ENCODE peak calls at places on chromosomes 11 and 22, in four cellular contexts. P, F, Y and K are unnamed samples.

GRCh38 chr11:46906596-46906995 is 11.8 kb downstream of the LRP4 start:
- DNase-seq in F (no peak), P (no peak), Y (no peak), K (no peak)

GRCh38 chr11:57477507-57478189 is 17.3 kb downstream of the RTN4RL2 start:
- DNase-seq in F (no peak), Y (peak), P (no peak), K (no peak)

GRCh38 chr11:62889484-62890437 is 9.1 kb downstream of the SLC3A2 start:
- DNase-seq in Y (peak), P (no peak), F (no peak), K (peak)

GRCh38 chr22:49979587-49980264 is 19.2 kb downstream of the PIM3 start:
- DNase-seq in Y (peak), F (no peak), P (no peak), K (peak)

GRCh38 chr11:124276081-124276480 is 19.9 kb downstream of the OR8G5 start:
- DNase-seq in Y (no peak), P (no peak), F (no peak), K (no peak)

GRCh38 chr11:111456086-111456858 is 55.9 kb downstream of the BTG4 start:
- DNase-seq in F (no peak), P (no peak), Y (no peak), K (no peak)

GRCh38 chr11:118988280-118988679 is 9.7 kb upstream of the CENATAC start:
- DNase-seq in P (no peak), F (no peak), Y (no peak), K (no peak)

GRCh38 chr11:3091846-3092602 is 34.8 kb upstream of the CARS1 start:
- DNase-seq in P (peak), Y (peak), F (peak), K (peak)

DNA sequence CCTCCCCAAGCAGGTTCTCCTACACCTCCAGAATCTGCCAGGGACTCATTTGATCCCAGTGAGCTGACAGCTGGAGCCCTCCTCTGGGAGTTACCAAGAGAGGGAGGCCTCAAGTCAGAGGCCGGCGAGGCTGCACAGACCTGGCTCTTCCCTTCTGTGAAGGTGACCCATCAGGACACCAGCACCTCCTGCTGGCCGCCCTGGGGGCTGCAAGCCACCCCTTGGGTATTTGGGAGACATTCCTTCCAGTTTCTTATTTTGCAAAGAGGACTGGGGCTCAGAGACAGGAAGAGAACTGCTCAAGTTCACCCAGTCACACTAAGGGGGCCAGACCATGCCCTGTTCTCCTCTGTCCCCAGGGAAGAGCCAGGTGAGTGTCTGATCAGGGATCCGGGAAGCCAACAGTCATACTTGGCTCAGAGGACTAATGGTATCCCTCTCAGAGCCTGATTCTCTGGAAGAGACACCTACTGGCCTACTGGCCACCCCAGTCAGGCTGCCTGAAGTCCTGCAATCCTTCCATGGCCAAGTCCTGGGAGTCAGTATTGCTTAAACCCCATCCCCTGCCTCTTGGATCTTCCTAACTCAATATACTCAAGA is 40.5 kb upstream of the RIC3 start:
- DNase-seq in F (no peak), Y (peak), P (no peak), K (no peak)
- TF ChIP-seq CTCF in F (no peak), Y (no peak), P (peak), K (peak)

DNA sequence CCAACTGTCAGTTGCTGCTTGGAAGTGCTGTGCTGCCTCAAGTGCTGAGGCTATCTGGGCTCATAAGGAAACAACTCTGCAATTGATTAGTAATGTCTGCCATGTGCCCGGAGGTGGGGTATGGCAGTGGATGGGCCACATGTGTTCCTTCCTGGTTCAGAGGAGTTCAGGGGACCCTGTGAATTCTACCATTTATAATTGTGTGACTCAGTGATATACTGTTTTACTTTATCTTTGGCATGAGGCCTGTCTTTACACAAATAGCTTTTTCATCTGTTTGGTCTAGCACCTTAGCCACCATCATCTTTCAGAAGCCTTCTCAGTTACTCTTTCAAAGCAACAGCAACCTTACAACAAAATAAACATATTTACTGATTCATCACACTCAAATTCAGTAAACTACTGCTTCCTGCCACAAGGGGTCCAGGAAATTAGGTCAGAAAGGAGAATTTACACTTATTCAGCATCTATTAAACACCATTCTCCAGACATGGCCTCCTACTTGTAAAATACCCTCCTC is 20.9 kb downstream of the DKK3 start:
- DNase-seq in P (no peak), F (no peak), Y (no peak), K (peak)
- TF ChIP-seq CTCF in P (peak), F (no peak), Y (no peak), K (peak)

DNA sequence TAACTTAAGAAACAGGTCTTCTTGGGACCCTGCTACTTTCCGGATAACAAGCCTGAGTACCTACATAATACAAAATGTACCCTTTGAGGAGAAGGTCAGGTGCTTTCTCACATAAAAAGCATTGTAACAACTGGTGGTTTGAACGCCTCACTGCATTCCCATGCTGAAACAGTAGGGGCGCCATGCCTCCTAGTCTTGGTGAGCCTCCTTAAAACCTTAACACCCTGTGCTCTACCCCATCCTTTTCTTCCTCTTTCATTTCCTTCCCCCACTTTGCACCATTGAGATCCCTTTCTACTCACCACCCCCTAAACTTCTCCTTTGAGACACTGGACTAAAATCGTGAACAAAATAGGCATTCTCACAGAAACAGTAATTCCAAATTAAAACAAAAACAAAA is 729.3 kb downstream of the NTM start:
- DNase-seq in P (no peak), Y (peak), F (no peak), K (no peak)
- TF ChIP-seq CTCF in P (no peak), Y (no peak), F (no peak), K (peak)

GRCh38 chr11:6443269-6444003 is 2.6 kb upstream of the HPX start:
- DNase-seq in F (peak), Y (peak), P (peak), K (peak)
- TF ChIP-seq CTCF in F (peak), Y (peak), P (peak), K (peak)

GRCh38 chr11:75453916-75454655 is 21.1 kb upstream of the KLHL35 start:
- DNase-seq in F (no peak), Y (no peak), P (peak), K (peak)

GRCh38 chr11:75449271-75449670 is 16.3 kb upstream of the KLHL35 start:
- DNase-seq in P (no peak), Y (no peak), F (no peak), K (no peak)

GRCh38 chr11:75449776-75450175 is 16.8 kb upstream of the KLHL35 start:
- DNase-seq in F (no peak), P (no peak), Y (no peak), K (no peak)

GRCh38 chr11:75450236-75450635 is 17.2 kb upstream of the KLHL35 start:
- DNase-seq in F (no peak), P (no peak), Y (no peak), K (no peak)

GRCh38 chr11:75450826-75451783 is 18.1 kb upstream of the KLHL35 start:
- DNase-seq in P (no peak), F (no peak), Y (no peak), K (no peak)
- TF ChIP-seq CTCF in P (peak), F (no peak), Y (peak), K (peak)

GRCh38 chr22:43409046-43409445 is 2.8 kb upstream of the MPPED1 start:
- DNase-seq in P (no peak), Y (no peak), F (no peak), K (no peak)
- TF ChIP-seq CTCF in P (no peak), Y (no peak), F (no peak), K (no peak)